ENCODE peak calls at places on chromosome 18, in five cellular contexts. J is naive thymus-derived CD4-positive, alpha-beta T cell; F is SK-N-MC; K is OCI-LY7; R is pancreas. S is an unnamed sample.

GRCh38 chr18:44957440-44957839 is 276.8 kb downstream of the SETBP1 start:
- DNase-seq in R (no peak), F (no peak), K (no peak), J (no peak), S (no peak)

GRCh38 chr18:4748975-4749374 is 293.9 kb upstream of the DLGAP1 start:
- DNase-seq in K (no peak), J (no peak), F (no peak), R (no peak), S (no peak)

GRCh38 chr18:65755616-65756015 is 4.8 kb downstream of the CDH7 start:
- DNase-seq in J (no peak), K (no peak), F (no peak), R (no peak), S (no peak)

GRCh38 chr18:41150316-41150715 is 804.7 kb upstream of the PIK3C3 start:
- DNase-seq in R (no peak), F (no peak), K (no peak), J (no peak), S (no peak)

GRCh38 chr18:78873916-78874505 is 105.6 kb upstream of the SALL3 start:
- DNase-seq in K (no peak), F (no peak), R (no peak), J (no peak), S (no peak)

GRCh38 chr18:69326094-69326493 is 74.6 kb upstream of the DOK6 start:
- DNase-seq in K (no peak), F (no peak), R (no peak), J (no peak), S (no peak)

GRCh38 chr18:46406539-46406932 is 250.5 kb downstream of the LOXHD1 start:
- DNase-seq in F (no peak), K (no peak), J (no peak), R (no peak), S (no peak)

GRCh38 chr18:68874361-68874760 is 76.5 kb downstream of the CCDC102B start:
- DNase-seq in J (no peak), R (no peak), F (no peak), K (no peak), S (no peak)

GRCh38 chr18:30819619-30820018 is 222.9 kb downstream of the DSC3 start:
- DNase-seq in R (no peak), F (no peak), K (no peak), J (no peak), S (no peak)

GRCh38 chr18:48399303-48400075 is 9.7 kb downstream of the ZBTB7C start:
- DNase-seq in R (no peak), F (no peak), J (no peak), K (no peak), S (no peak)

GRCh38 chr18:79527656-79528055 is 131.9 kb downstream of the NFATC1 start:
- DNase-seq in J (no peak), K (no peak), F (no peak), R (no peak), S (no peak)

GRCh38 chr18:44856157-44856556 is 175.5 kb downstream of the SETBP1 start:
- DNase-seq in R (no peak), F (no peak), J (no peak), K (no peak), S (no peak)

GRCh38 chr18:6355789-6356589 is 58.7 kb downstream of the L3MBTL4 start:
- DNase-seq in R (no peak), F (no peak), J (no peak), K (no peak), S (no peak)

GRCh38 chr18:6357668-6358067 is 57.0 kb downstream of the L3MBTL4 start:
- DNase-seq in R (no peak), J (no peak), K (no peak), F (no peak), S (no peak)

DNA sequence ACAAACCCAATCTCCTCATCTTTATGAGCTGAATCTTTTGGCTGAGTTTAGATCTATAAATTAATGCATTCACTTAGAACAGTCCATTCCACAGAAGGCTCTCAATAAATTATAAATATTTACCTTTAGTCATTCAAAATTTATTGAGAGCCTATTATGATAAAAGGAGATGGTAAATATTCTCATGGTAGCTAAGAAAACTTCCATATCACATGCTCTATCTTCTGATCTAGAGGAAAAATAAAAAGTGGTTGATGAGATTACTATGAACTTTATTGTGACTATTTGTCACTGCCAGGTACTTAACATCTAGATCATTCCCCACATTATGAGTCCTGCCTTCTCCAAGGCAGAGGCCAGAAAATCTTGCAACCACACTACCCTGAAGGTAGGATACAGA is 62.4 kb downstream of the L3MBTL4 start:
- DNase-seq in R (no peak), J (no peak), K (no peak), F (no peak), S (no peak)
- H3K27ac ChIP-seq in R (no peak), J (no peak), K (no peak), F (no peak), S (no peak)

GRCh38 chr18:11392974-11393373 is 216.4 kb upstream of the SLC35G4 start:
- DNase-seq in R (no peak), K (no peak), J (no peak), F (no peak), S (no peak)
- H3K27ac ChIP-seq in R (no peak), K (no peak), J (no peak), F (no peak), S (no peak)

GRCh38 chr18:13221821-13222220 is 3.3 kb downstream of the LDLRAD4 start:
- DNase-seq in J (no peak), R (peak), F (no peak), K (no peak), S (no peak)

GRCh38 chr18:13219012-13219396 is 444 bp downstream of the LDLRAD4 start:
- DNase-seq in F (no peak), K (no peak), R (no peak), J (no peak), S (no peak)

GRCh38 chr18:13219576-13219975 is 1.0 kb downstream of the LDLRAD4 start:
- DNase-seq in R (no peak), K (no peak), J (no peak), F (no peak), S (no peak)

GRCh38 chr18:13218376-13219011 is at the start of gene LDLRAD4:
- DNase-seq in J (peak), R (peak), K (no peak), F (no peak), S (peak)

DNA sequence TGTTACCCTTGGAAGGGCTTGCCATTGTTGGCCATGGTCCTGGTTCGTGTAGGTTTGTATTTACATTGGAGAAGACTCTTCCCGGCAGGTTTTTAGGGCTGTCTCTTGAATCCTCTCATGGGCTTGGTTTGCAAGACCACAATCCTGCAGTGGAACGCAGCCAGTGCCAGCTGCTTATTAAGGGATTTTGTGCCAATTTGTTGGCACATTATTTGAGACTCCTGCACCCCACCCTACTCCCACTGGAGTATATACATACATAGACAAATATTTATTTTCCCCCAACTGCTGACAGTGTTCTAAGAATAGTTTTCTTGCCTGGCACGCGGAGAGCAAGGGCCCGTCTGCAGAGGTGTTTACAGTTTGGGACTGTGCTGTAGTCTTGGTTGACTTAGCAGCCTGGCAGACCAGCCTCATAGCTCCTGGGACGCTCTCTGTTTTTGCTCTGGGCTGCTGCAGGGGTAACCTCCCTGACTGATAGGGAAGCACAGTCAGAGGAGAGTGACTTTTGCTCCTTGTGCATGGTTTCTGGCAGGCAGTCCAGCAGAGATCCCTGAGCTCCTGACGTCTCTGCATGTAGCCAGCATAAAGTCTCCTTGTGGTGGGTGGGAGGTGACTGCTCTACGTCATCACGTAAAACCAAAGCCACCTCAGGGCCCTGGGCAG is 1.9 kb downstream of the LDLRAD4 start:
- DNase-seq in R (no peak), F (no peak), K (no peak), J (no peak), S (no peak)
- H3K27ac ChIP-seq in R (no peak), F (no peak), K (no peak), J (no peak), S (peak)

DNA sequence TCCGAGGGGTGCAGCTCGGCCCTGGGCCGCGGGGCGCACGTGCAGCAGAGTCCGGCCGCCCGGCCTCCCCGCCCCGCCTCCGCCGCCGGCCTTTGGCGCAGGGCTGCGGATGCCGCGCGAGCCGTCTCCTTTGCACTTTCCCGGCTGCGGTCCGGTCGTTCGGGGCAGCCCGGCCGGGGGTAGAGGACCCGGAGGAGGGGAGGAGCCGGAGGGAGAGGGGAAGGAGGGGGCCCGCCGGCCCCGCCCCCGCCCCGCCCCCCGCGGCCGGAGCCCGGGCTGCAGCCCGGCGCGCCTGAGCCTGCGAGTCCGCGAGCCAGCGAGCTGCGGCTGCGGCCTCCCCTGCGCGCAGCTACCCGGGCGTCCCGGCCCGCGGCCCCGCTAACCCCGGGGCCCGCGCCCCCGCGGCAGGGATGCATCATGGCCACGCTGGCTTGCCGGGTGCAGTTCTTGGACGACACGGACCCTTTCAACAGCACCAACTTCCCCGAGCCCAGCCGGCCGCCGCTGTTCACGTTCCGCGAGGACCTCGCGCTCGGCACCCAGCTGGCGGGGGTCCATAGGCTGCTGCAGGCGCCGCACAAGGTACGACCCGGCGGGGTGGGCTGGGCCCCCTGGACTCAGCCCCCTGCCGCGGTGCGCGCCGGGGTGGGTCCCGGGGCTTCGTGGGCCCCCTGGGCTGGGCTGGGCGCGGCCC is at the start of gene FHOD3:
- DNase-seq in R (peak), J (no peak), F (no peak), K (no peak), S (peak)
- H3K27ac ChIP-seq in R (no peak), J (no peak), F (no peak), K (no peak), S (peak)

GRCh38 chr18:63159590-63159989 is 160.0 kb downstream of the BCL2 start:
- DNase-seq in K (no peak), F (no peak), R (no peak), J (no peak), S (no peak)

GRCh38 chr18:63160172-63160995 is 159.2 kb downstream of the BCL2 start:
- DNase-seq in R (no peak), K (no peak), F (no peak), J (no peak), S (no peak)

GRCh38 chr18:63162271-63163014 is 157.1 kb downstream of the BCL2 start:
- DNase-seq in K (peak), F (no peak), J (no peak), R (no peak), S (no peak)

GRCh38 chr18:63161728-63162195 is 157.8 kb downstream of the BCL2 start:
- DNase-seq in F (no peak), R (no peak), K (no peak), J (peak), S (no peak)

DNA sequence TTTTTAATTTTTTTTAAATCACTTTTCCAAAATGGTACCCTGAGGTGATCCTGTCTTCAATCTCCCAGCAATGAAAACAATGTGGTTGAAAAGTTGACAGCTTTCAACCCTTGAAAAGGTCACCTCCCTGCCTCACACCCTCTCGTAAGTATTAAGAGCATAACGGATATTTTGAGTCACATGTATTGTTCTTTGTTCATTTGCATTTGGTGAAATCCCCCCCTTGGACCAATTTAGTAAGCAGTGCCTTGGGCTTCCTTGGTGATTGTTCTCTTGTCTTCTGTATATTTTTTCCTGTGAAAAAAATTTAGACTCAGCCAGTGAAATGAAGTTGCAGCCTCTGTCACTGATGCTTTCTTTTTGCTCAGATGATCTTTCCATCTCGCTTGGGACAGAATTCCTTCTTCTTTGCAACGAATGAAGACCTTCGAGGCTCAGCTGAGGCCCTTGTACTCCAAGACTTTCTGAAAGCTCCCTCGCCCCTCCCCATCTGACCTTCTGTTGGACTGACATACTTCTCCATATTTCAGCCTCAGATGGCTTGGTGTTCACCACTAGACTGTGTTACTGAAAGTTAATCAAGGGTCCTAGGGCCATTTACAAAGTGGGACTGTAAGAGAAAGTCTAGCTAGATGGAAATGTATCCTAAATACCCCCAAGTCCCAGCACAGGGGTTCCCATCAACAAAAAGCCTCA is 158.4 kb downstream of the BCL2 start:
- DNase-seq in R (no peak), K (peak), F (no peak), J (peak), S (no peak)
- H3K27ac ChIP-seq in R (peak), K (peak), F (no peak), J (peak), S (no peak)

DNA sequence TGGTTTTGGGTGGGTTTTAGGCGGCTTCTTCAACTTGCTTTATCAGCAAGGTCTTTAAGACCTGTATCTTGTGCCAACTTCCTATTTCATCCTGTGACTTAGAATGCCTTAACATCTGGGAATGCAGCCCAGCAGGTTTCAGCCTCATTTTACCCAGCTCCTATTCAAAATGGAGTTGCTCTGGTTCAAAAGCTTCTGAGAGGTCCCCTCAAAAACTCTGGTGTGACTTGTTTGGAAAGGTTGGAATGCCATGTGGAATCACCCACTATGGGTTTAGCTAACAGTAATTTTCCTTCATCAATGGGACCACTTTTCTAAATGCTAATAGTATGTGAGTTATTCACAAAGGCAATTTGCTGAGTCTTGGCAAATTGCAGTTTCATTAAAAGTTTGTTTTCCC is 509.4 kb upstream of the SMIM21 start:
- DNase-seq in K (no peak), F (no peak), J (no peak), R (no peak), S (no peak)
- H3K27ac ChIP-seq in K (no peak), F (no peak), J (no peak), R (no peak), S (no peak)

DNA sequence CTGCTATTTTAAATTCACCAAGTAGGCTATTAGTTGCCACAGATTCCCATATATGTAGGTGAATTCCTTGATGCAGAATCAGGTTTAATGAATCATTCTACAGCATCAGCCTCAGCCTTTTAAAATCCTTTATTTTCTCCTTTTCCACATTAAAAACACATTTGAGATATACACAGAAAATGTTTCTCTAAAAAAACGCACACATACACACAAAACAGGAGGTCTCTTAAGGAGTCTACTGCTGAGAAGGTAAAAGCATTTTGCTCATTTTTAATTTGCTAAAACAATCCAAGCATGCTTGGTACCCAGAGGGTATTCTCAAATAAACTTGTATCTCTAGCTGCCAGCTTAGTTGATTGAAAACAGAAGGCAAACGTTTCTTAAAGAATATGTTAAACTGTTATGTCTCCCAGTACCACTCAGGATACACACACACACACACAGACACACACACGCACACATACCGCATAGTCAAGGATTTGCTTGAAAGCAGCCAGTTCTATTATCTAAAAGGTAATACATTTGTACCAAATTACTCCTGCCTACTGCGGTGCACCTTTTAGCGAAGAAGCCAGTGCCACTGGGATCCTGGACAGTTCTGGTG is 106.8 kb upstream of the KCTD1 start:
- DNase-seq in J (no peak), F (no peak), R (no peak), K (no peak), S (no peak)
- H3K27ac ChIP-seq in J (no peak), F (peak), R (peak), K (no peak), S (peak)

DNA sequence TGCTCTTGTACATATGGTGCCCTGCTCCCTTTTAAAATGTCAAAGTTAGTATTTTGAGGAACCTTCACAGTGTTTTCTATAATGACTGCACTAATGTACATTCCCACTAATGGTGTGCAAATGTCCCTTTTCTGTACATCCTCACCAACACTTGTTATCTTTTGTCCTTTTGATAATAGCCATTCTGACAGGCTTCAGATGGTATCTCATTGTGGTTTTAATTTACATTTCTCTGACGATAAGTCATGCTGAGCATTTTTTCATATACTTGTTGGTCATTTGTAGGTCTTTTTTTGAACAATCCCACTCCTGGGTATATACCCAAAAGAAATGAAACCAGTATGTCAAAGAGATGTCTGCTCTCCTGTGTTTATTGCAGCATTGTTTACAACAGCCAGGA is 268.3 kb downstream of the FBXO15 start:
- DNase-seq in F (no peak), J (no peak), R (no peak), K (no peak), S (no peak)
- H3K27ac ChIP-seq in F (peak), J (no peak), R (no peak), K (no peak), S (no peak)

DNA sequence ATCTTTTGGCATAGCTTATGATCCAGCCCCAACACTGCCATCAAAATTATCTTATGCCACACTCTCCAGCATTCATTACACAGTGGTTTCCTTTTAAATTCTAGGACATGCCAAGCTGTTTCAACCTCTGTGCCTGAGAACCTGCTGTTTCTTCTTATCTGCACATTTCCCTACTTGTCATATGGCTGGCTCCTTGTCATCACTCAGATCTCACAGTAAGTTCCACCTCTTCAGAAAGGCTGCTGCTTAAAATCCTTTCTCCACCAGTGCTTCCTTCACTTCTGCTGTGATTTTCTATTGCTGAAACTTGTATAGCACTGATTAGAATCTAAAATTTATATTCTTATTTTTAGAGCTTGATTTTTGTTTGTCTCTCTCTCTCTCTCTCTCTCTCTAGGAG is 43.4 kb downstream of the MC4R start:
- DNase-seq in K (no peak), R (no peak), J (no peak), F (no peak), S (no peak)
- H3K27ac ChIP-seq in K (no peak), R (no peak), J (no peak), F (no peak), S (no peak)

S was measured in caudate nucleus.